ENCODE peak calls at places on chromosome 14, in seven cellular contexts. One of them, this sample, is unnamed.

GRCh38 chr14:74333909-74334308 is 14.4 kb upstream of the VRTN start:
- DNase-seq in suprapubic skin: no peak
- DNase-seq in aorta: no peak
- DNase-seq in gastrocnemius medialis: no peak
- DNase-seq in endodermal cell: no peak
- DNase-seq in fibroblast of lung: peak; percentile 59
- DNase-seq in neuronal stem cell: no peak
- DNase-seq in this sample: peak; percentile 64

GRCh38 chr14:66572836-66573235 is 64.9 kb downstream of the GPHN start:
- DNase-seq in suprapubic skin: no peak
- DNase-seq in aorta: no peak
- DNase-seq in gastrocnemius medialis: no peak
- DNase-seq in endodermal cell: no peak
- DNase-seq in fibroblast of lung: peak; percentile 3
- DNase-seq in neuronal stem cell: no peak
- DNase-seq in this sample: no peak

GRCh38 chr14:49857427-49858003 is 4.9 kb upstream of the NEMF start:
- DNase-seq in suprapubic skin: no peak
- DNase-seq in aorta: no peak
- DNase-seq in gastrocnemius medialis: no peak
- DNase-seq in endodermal cell: no peak
- DNase-seq in fibroblast of lung: no peak
- DNase-seq in neuronal stem cell: no peak
- DNase-seq in this sample: no peak

GRCh38 chr14:68637106-68638021 is 155.5 kb downstream of the ZFP36L1 start:
- DNase-seq in suprapubic skin: peak; percentile 66
- DNase-seq in aorta: peak; percentile 55
- DNase-seq in gastrocnemius medialis: no peak
- DNase-seq in endodermal cell: peak; percentile 36
- DNase-seq in fibroblast of lung: peak; percentile 62
- DNase-seq in neuronal stem cell: no peak
- DNase-seq in this sample: no peak

GRCh38 chr14:89660183-89660582 is 243.2 kb upstream of the FOXN3 start:
- DNase-seq in suprapubic skin: no peak
- DNase-seq in aorta: no peak
- DNase-seq in gastrocnemius medialis: peak; percentile 52
- DNase-seq in endodermal cell: no peak
- DNase-seq in fibroblast of lung: peak; percentile 77
- DNase-seq in neuronal stem cell: no peak
- DNase-seq in this sample: no peak

GRCh38 chr14:36426836-36427235 is 93.2 kb downstream of the NKX2-1 start:
- DNase-seq in suprapubic skin: no peak
- DNase-seq in aorta: no peak
- DNase-seq in gastrocnemius medialis: peak; percentile 82
- DNase-seq in endodermal cell: no peak
- DNase-seq in fibroblast of lung: no peak
- DNase-seq in neuronal stem cell: no peak
- DNase-seq in this sample: peak; percentile 7

GRCh38 chr14:95998656-95999055 is 40.5 kb upstream of the C14orf132 start:
- DNase-seq in suprapubic skin: no peak
- DNase-seq in aorta: no peak
- DNase-seq in gastrocnemius medialis: no peak
- DNase-seq in endodermal cell: no peak
- DNase-seq in fibroblast of lung: peak; percentile 70
- DNase-seq in neuronal stem cell: no peak
- DNase-seq in this sample: no peak

GRCh38 chr14:91354979-91355685 is 62.5 kb downstream of the CCDC88C start:
- DNase-seq in suprapubic skin: no peak
- DNase-seq in aorta: no peak
- DNase-seq in gastrocnemius medialis: no peak
- DNase-seq in endodermal cell: peak; percentile 93
- DNase-seq in fibroblast of lung: no peak
- DNase-seq in neuronal stem cell: no peak
- DNase-seq in this sample: no peak

GRCh38 chr14:72946491-72946890 is 20.2 kb downstream of the DCAF4 start:
- DNase-seq in suprapubic skin: no peak
- DNase-seq in aorta: peak; percentile 64
- DNase-seq in gastrocnemius medialis: no peak
- DNase-seq in endodermal cell: no peak
- DNase-seq in fibroblast of lung: peak; percentile 43
- DNase-seq in neuronal stem cell: no peak
- DNase-seq in this sample: no peak

GRCh38 chr14:33754264-33754663 is 196.6 kb downstream of the EGLN3 start:
- DNase-seq in suprapubic skin: no peak
- DNase-seq in aorta: no peak
- DNase-seq in gastrocnemius medialis: no peak
- DNase-seq in endodermal cell: peak; percentile 59
- DNase-seq in fibroblast of lung: no peak
- DNase-seq in neuronal stem cell: no peak
- DNase-seq in this sample: peak; percentile 3

GRCh38 chr14:96037891-96038557 is 1.1 kb upstream of the C14orf132 start:
- DNase-seq in suprapubic skin: no peak
- DNase-seq in aorta: peak; percentile 88
- DNase-seq in gastrocnemius medialis: peak; percentile 31
- DNase-seq in endodermal cell: peak; percentile 62
- DNase-seq in fibroblast of lung: peak; percentile 70
- DNase-seq in neuronal stem cell: no peak
- DNase-seq in this sample: peak; percentile 78

GRCh38 chr14:78921856-78922255 is 751.7 kb downstream of the NRXN3 start:
- DNase-seq in suprapubic skin: no peak
- DNase-seq in aorta: no peak
- DNase-seq in gastrocnemius medialis: no peak
- DNase-seq in endodermal cell: no peak
- DNase-seq in fibroblast of lung: peak; percentile 47
- DNase-seq in neuronal stem cell: no peak
- DNase-seq in this sample: no peak

GRCh38 chr14:75783184-75783583 is 122.1 kb downstream of the TTLL5 start:
- DNase-seq in suprapubic skin: no peak
- DNase-seq in aorta: no peak
- DNase-seq in gastrocnemius medialis: no peak
- DNase-seq in endodermal cell: no peak
- DNase-seq in fibroblast of lung: no peak
- DNase-seq in neuronal stem cell: no peak
- DNase-seq in this sample: no peak

GRCh38 chr14:49634547-49635334 is at the start of gene DNAAF2:
- DNase-seq in suprapubic skin: peak; percentile 84
- DNase-seq in aorta: peak; percentile 87
- DNase-seq in gastrocnemius medialis: peak; percentile 39
- DNase-seq in endodermal cell: peak; percentile 82
- DNase-seq in fibroblast of lung: peak; percentile 80
- DNase-seq in neuronal stem cell: peak; percentile 71
- DNase-seq in this sample: peak; percentile 50

GRCh38 chr14:60093606-60094005 is 1.9 kb downstream of the PCNX4 start:
- DNase-seq in suprapubic skin: no peak
- DNase-seq in aorta: no peak
- DNase-seq in gastrocnemius medialis: no peak
- DNase-seq in endodermal cell: no peak
- DNase-seq in fibroblast of lung: peak; percentile 28
- DNase-seq in neuronal stem cell: no peak
- DNase-seq in this sample: no peak

GRCh38 chr14:101435546-101435945 is 125.7 kb upstream of the DIO3 start:
- DNase-seq in suprapubic skin: no peak
- DNase-seq in aorta: no peak
- DNase-seq in gastrocnemius medialis: no peak
- DNase-seq in endodermal cell: no peak
- DNase-seq in fibroblast of lung: no peak
- DNase-seq in neuronal stem cell: no peak
- DNase-seq in this sample: no peak

GRCh38 chr14:61110683-61111082 is 129.6 kb downstream of the SLC38A6 start:
- DNase-seq in suprapubic skin: no peak
- DNase-seq in aorta: no peak
- DNase-seq in gastrocnemius medialis: no peak
- DNase-seq in endodermal cell: no peak
- DNase-seq in fibroblast of lung: no peak
- DNase-seq in neuronal stem cell: no peak
- DNase-seq in this sample: no peak
- H3K36me3 ChIP-seq in suprapubic skin: no peaks in the 10 kb centered on the region
- H3K36me3 ChIP-seq in aorta: no peaks in the 10 kb centered on the region
- H3K36me3 ChIP-seq in gastrocnemius medialis: no peaks in the 10 kb centered on the region
- H3K36me3 ChIP-seq in endodermal cell: no peaks in the 10 kb centered on the region
- H3K36me3 ChIP-seq in fibroblast of lung: no peaks in the 10 kb centered on the region
- H3K36me3 ChIP-seq in neuronal stem cell: no peaks in the 10 kb centered on the region
- H3K36me3 ChIP-seq in this sample: no peaks in the 10 kb centered on the region

DNA sequence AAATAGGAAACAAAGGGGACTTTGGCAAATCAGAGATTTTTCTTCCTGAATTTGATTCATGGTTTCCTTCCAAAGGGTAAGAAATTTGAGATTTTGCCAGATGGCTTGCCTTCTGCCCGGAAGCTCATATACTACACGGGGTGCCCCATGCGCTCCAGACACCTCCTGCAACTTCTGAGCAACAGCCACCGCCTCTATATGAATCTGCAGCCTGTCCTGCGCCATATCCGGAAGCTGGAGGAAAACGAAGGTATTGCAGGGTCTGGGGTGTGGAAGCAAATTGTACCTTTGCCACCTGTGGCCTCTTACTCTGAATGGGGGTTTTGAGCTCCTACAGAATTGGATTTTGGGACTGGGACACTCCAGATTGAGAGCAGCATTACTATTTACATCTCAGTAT is 63.5 kb downstream of the FRMD6 start:
- DNase-seq in suprapubic skin: no peak
- DNase-seq in aorta: no peak
- DNase-seq in gastrocnemius medialis: no peak
- DNase-seq in endodermal cell: no peak
- DNase-seq in fibroblast of lung: no peak
- DNase-seq in neuronal stem cell: no peak
- DNase-seq in this sample: no peak
- H3K36me3 ChIP-seq in suprapubic skin: peaks cover 69% of the 10 kb centered on the region
- H3K36me3 ChIP-seq in aorta: peaks cover 9% of the 10 kb centered on the region
- H3K36me3 ChIP-seq in gastrocnemius medialis: no peaks in the 10 kb centered on the region
- H3K36me3 ChIP-seq in endodermal cell: peaks cover 50% of the 10 kb centered on the region
- H3K36me3 ChIP-seq in fibroblast of lung: peaks cover 25% of the 10 kb centered on the region
- H3K36me3 ChIP-seq in neuronal stem cell: peaks cover 19% of the 10 kb centered on the region
- H3K36me3 ChIP-seq in this sample: peaks cover 67% of the 10 kb centered on the region

GRCh38 chr14:45104571-45104970 is 20.7 kb downstream of the PRPF39 start:
- DNase-seq in suprapubic skin: no peak
- DNase-seq in aorta: no peak
- DNase-seq in gastrocnemius medialis: no peak
- DNase-seq in endodermal cell: no peak
- DNase-seq in fibroblast of lung: no peak
- DNase-seq in neuronal stem cell: no peak
- DNase-seq in this sample: no peak
- H3K36me3 ChIP-seq in suprapubic skin: peaks cover 72% of the 10 kb centered on the region
- H3K36me3 ChIP-seq in aorta: no peaks in the 10 kb centered on the region
- H3K36me3 ChIP-seq in gastrocnemius medialis: no peaks in the 10 kb centered on the region
- H3K36me3 ChIP-seq in endodermal cell: peaks cover 81% of the 10 kb centered on the region
- H3K36me3 ChIP-seq in fibroblast of lung: peaks cover 7% of the 10 kb centered on the region
- H3K36me3 ChIP-seq in neuronal stem cell: peaks cover 100% of the 10 kb centered on the region
- H3K36me3 ChIP-seq in this sample: peaks cover 31% of the 10 kb centered on the region

GRCh38 chr14:92511472-92512247 is 1.9 kb upstream of the RIN3 start:
- DNase-seq in suprapubic skin: peak; percentile 55
- DNase-seq in aorta: peak; percentile 76
- DNase-seq in gastrocnemius medialis: no peak
- DNase-seq in endodermal cell: peak; percentile 57
- DNase-seq in fibroblast of lung: peak; percentile 95
- DNase-seq in neuronal stem cell: no peak
- DNase-seq in this sample: peak; percentile 77
- H3K36me3 ChIP-seq in suprapubic skin: no peaks in the 10 kb centered on the region
- H3K36me3 ChIP-seq in aorta: no peaks in the 10 kb centered on the region
- H3K36me3 ChIP-seq in gastrocnemius medialis: no peaks in the 10 kb centered on the region
- H3K36me3 ChIP-seq in endodermal cell: no peaks in the 10 kb centered on the region
- H3K36me3 ChIP-seq in fibroblast of lung: no peaks in the 10 kb centered on the region
- H3K36me3 ChIP-seq in neuronal stem cell: no peaks in the 10 kb centered on the region
- H3K36me3 ChIP-seq in this sample: no peaks in the 10 kb centered on the region

GRCh38 chr14:26866741-26867140 is 268.9 kb upstream of the NOVA1 start:
- DNase-seq in suprapubic skin: no peak
- DNase-seq in aorta: no peak
- DNase-seq in gastrocnemius medialis: no peak
- DNase-seq in endodermal cell: no peak
- DNase-seq in fibroblast of lung: no peak
- DNase-seq in neuronal stem cell: no peak
- DNase-seq in this sample: no peak
- H3K36me3 ChIP-seq in suprapubic skin: no peaks in the 10 kb centered on the region
- H3K36me3 ChIP-seq in aorta: no peaks in the 10 kb centered on the region
- H3K36me3 ChIP-seq in gastrocnemius medialis: no peaks in the 10 kb centered on the region
- H3K36me3 ChIP-seq in endodermal cell: no peaks in the 10 kb centered on the region
- H3K36me3 ChIP-seq in fibroblast of lung: no peaks in the 10 kb centered on the region
- H3K36me3 ChIP-seq in neuronal stem cell: no peaks in the 10 kb centered on the region
- H3K36me3 ChIP-seq in this sample: no peaks in the 10 kb centered on the region

GRCh38 chr14:64423987-64424386 is 35.8 kb downstream of the MTHFD1 start:
- DNase-seq in suprapubic skin: no peak
- DNase-seq in aorta: no peak
- DNase-seq in gastrocnemius medialis: no peak
- DNase-seq in endodermal cell: no peak
- DNase-seq in fibroblast of lung: peak; percentile 53
- DNase-seq in neuronal stem cell: no peak
- DNase-seq in this sample: peak; percentile 24
- H3K36me3 ChIP-seq in suprapubic skin: peaks cover 78% of the 10 kb centered on the region
- H3K36me3 ChIP-seq in aorta: peaks cover 6% of the 10 kb centered on the region
- H3K36me3 ChIP-seq in gastrocnemius medialis: peaks cover 3% of the 10 kb centered on the region
- H3K36me3 ChIP-seq in endodermal cell: peaks cover 47% of the 10 kb centered on the region
- H3K36me3 ChIP-seq in fibroblast of lung: peaks cover 3% of the 10 kb centered on the region
- H3K36me3 ChIP-seq in neuronal stem cell: peaks cover 92% of the 10 kb centered on the region
- H3K36me3 ChIP-seq in this sample: peaks cover 29% of the 10 kb centered on the region

This sample was measured in MG63.